ENCODE peak calls at places on chromosomes 16 and 17, in seven cellular contexts. One of them, this sample, is unnamed.

GRCh38 chr17:80101946-80102706 is 745 bp downstream of the GAA start:
- DNase-seq in IMR-90: peak; percentile 77
- DNase-seq in AG09319: no peak
- DNase-seq in transverse colon: no peak
- DNase-seq in CD8-positive, alpha-beta T cell: no peak
- DNase-seq in lower leg skin: peak; percentile 83
- DNase-seq in fibroblast of the aortic adventitia: peak; percentile 19
- DNase-seq in this sample: no peak

GRCh38 chr17:38747385-38748328 is 479 bp downstream of the PCGF2 start:
- DNase-seq in CD8-positive, alpha-beta T cell: no peak
- DNase-seq in fibroblast of the aortic adventitia: no peak
- DNase-seq in AG09319: no peak
- DNase-seq in lower leg skin: peak; percentile 89
- DNase-seq in transverse colon: peak; percentile 57
- DNase-seq in IMR-90: no peak
- DNase-seq in this sample: no peak

GRCh38 chr16:81429045-81429521 is 15.5 kb upstream of the CMIP start:
- DNase-seq in transverse colon: peak; percentile 53
- DNase-seq in AG09319: no peak
- DNase-seq in CD8-positive, alpha-beta T cell: peak; percentile 32
- DNase-seq in IMR-90: peak; percentile 47
- DNase-seq in fibroblast of the aortic adventitia: peak; percentile 53
- DNase-seq in lower leg skin: no peak
- DNase-seq in this sample: peak; percentile 77

GRCh38 chr17:46147167-46147749 is 46.0 kb downstream of the KANSL1 start:
- DNase-seq in IMR-90: no peak
- DNase-seq in fibroblast of the aortic adventitia: no peak
- DNase-seq in AG09319: no peak
- DNase-seq in lower leg skin: no peak
- DNase-seq in transverse colon: no peak
- DNase-seq in CD8-positive, alpha-beta T cell: no peak
- DNase-seq in this sample: no peak

GRCh38 chr17:36859701-36860100 is 77.6 kb upstream of the LHX1 start:
- DNase-seq in IMR-90: no peak
- DNase-seq in CD8-positive, alpha-beta T cell: no peak
- DNase-seq in AG09319: no peak
- DNase-seq in lower leg skin: no peak
- DNase-seq in fibroblast of the aortic adventitia: no peak
- DNase-seq in transverse colon: no peak
- DNase-seq in this sample: no peak

GRCh38 chr16:80081851-80082250 is 458.9 kb upstream of the DYNLRB2 start:
- DNase-seq in CD8-positive, alpha-beta T cell: no peak
- DNase-seq in fibroblast of the aortic adventitia: no peak
- DNase-seq in transverse colon: no peak
- DNase-seq in AG09319: no peak
- DNase-seq in lower leg skin: no peak
- DNase-seq in IMR-90: no peak
- DNase-seq in this sample: no peak

GRCh38 chr16:14325921-14326401 is 254.8 kb downstream of the MRTFB start:
- DNase-seq in IMR-90: no peak
- DNase-seq in CD8-positive, alpha-beta T cell: no peak
- DNase-seq in transverse colon: no peak
- DNase-seq in fibroblast of the aortic adventitia: peak; percentile 76
- DNase-seq in lower leg skin: no peak
- DNase-seq in AG09319: peak; percentile 62
- DNase-seq in this sample: no peak

GRCh38 chr17:76867578-76868175 is 527 bp upstream of the MGAT5B start:
- DNase-seq in IMR-90: peak; percentile 60
- DNase-seq in lower leg skin: no peak
- DNase-seq in transverse colon: no peak
- DNase-seq in CD8-positive, alpha-beta T cell: no peak
- DNase-seq in fibroblast of the aortic adventitia: peak; percentile 43
- DNase-seq in AG09319: no peak
- DNase-seq in this sample: no peak

GRCh38 chr17:70037498-70037897 is 37.5 kb upstream of the KCNJ16 start:
- DNase-seq in transverse colon: no peak
- DNase-seq in fibroblast of the aortic adventitia: no peak
- DNase-seq in AG09319: no peak
- DNase-seq in CD8-positive, alpha-beta T cell: no peak
- DNase-seq in IMR-90: no peak
- DNase-seq in lower leg skin: no peak
- DNase-seq in this sample: no peak

GRCh38 chr17:76714822-76715461 is 4.2 kb upstream of the MXRA7 start:
- DNase-seq in IMR-90: peak; percentile 59
- DNase-seq in fibroblast of the aortic adventitia: peak; percentile 76
- DNase-seq in CD8-positive, alpha-beta T cell: peak; percentile 88
- DNase-seq in lower leg skin: peak; percentile 94
- DNase-seq in transverse colon: peak; percentile 68
- DNase-seq in AG09319: no peak
- DNase-seq in this sample: peak; percentile 72

GRCh38 chr17:61551255-61551742 is 39.7 kb downstream of the NACA2 start:
- DNase-seq in fibroblast of the aortic adventitia: peak; percentile 72
- DNase-seq in AG09319: no peak
- DNase-seq in IMR-90: peak; percentile 67
- DNase-seq in lower leg skin: no peak
- DNase-seq in CD8-positive, alpha-beta T cell: no peak
- DNase-seq in transverse colon: no peak
- DNase-seq in this sample: no peak

GRCh38 chr17:41539071-41539492 is 11.0 kb upstream of the KRT19 start:
- DNase-seq in AG09319: no peak
- DNase-seq in CD8-positive, alpha-beta T cell: no peak
- DNase-seq in fibroblast of the aortic adventitia: no peak
- DNase-seq in lower leg skin: no peak
- DNase-seq in transverse colon: no peak
- DNase-seq in IMR-90: no peak
- DNase-seq in this sample: no peak

GRCh38 chr16:19861069-19861468 is 23.6 kb downstream of the GPRC5B start:
- DNase-seq in fibroblast of the aortic adventitia: no peak
- DNase-seq in IMR-90: no peak
- DNase-seq in CD8-positive, alpha-beta T cell: no peak
- DNase-seq in lower leg skin: no peak
- DNase-seq in AG09319: no peak
- DNase-seq in transverse colon: no peak
- DNase-seq in this sample: no peak

GRCh38 chr16:51510416-51510815 is 359.3 kb upstream of the SALL1 start:
- DNase-seq in fibroblast of the aortic adventitia: no peak
- DNase-seq in lower leg skin: no peak
- DNase-seq in CD8-positive, alpha-beta T cell: no peak
- DNase-seq in IMR-90: no peak
- DNase-seq in AG09319: no peak
- DNase-seq in transverse colon: no peak
- DNase-seq in this sample: no peak

GRCh38 chr16:51508813-51509212 is 357.7 kb upstream of the SALL1 start:
- DNase-seq in lower leg skin: no peak
- DNase-seq in AG09319: peak; percentile 29
- DNase-seq in fibroblast of the aortic adventitia: peak; percentile 87
- DNase-seq in IMR-90: peak; percentile 38
- DNase-seq in transverse colon: no peak
- DNase-seq in CD8-positive, alpha-beta T cell: no peak
- DNase-seq in this sample: no peak

GRCh38 chr16:51507286-51507685 is 356.2 kb upstream of the SALL1 start:
- DNase-seq in AG09319: no peak
- DNase-seq in transverse colon: no peak
- DNase-seq in CD8-positive, alpha-beta T cell: no peak
- DNase-seq in lower leg skin: no peak
- DNase-seq in fibroblast of the aortic adventitia: no peak
- DNase-seq in IMR-90: no peak
- DNase-seq in this sample: no peak

DNA sequence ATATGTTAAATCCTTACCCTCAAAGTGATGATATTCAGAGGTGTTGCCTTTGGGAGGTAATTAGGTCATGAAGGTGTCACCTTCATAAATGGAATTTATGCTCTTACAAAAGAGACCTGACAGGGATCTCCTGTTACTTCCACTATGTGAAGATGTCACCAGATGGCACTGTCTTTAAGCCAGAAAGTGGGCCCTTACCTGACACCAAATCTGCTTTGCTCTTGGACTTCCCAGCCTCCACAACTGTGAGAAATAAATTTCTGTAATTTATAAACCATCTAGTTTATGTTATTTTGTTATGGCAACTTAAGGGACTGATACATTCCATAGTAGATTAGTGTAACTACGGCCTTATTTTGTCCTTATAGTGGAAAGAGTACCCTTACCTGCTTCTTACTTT is 358.3 kb upstream of the SALL1 start:
- DNase-seq in lower leg skin: no peak
- DNase-seq in fibroblast of the aortic adventitia: no peak
- DNase-seq in CD8-positive, alpha-beta T cell: no peak
- DNase-seq in AG09319: no peak
- DNase-seq in IMR-90: no peak
- DNase-seq in transverse colon: no peak
- DNase-seq in this sample: no peak
- TF ChIP-seq CTCF in lower leg skin: no peak
- TF ChIP-seq CTCF in fibroblast of the aortic adventitia: no peak
- TF ChIP-seq CTCF in CD8-positive, alpha-beta T cell: no peak
- TF ChIP-seq CTCF in AG09319: no peak
- TF ChIP-seq CTCF in IMR-90: no peak
- TF ChIP-seq CTCF in transverse colon: no peak
- TF ChIP-seq CTCF in this sample: no peak

DNA sequence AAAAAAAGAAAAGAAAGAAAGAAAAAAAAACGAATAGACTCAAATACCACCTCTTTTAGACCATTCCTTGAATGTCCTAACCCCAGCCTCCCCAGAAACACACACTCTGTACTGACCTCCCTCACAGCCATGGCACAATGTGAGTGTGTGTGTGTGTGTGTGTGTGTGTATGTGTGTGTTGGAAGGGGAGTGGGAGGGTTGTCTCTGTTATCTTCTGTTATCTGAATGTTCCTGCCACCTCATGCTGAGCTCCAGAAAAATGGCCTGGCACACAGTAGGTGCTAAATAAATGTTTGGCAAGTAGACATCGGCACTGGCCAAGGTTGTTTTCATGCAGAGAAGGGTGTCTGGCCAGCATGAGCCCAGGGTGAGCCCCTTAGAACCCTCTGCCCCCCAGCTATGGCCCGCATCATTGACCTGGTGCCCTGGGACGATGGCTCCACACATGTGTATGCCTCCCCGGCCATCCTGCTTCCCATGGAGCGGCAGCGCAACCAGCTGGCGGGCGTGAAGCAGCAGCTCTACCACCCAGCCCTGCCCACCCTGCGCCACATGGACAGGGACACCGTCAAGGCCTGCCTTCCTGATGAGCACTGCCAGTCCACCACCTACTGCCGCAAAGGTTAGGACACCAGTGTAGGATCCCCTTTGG is 6.6 kb upstream of the CNGB1 start:
- DNase-seq in CD8-positive, alpha-beta T cell: no peak
- DNase-seq in lower leg skin: no peak
- DNase-seq in transverse colon: no peak
- DNase-seq in AG09319: no peak
- DNase-seq in IMR-90: no peak
- DNase-seq in fibroblast of the aortic adventitia: no peak
- DNase-seq in this sample: no peak
- TF ChIP-seq CTCF in CD8-positive, alpha-beta T cell: no peak
- TF ChIP-seq CTCF in lower leg skin: no peak
- TF ChIP-seq CTCF in transverse colon: no peak
- TF ChIP-seq CTCF in AG09319: no peak
- TF ChIP-seq CTCF in IMR-90: no peak
- TF ChIP-seq CTCF in fibroblast of the aortic adventitia: peak; percentile 4
- TF ChIP-seq CTCF in this sample: no peak

GRCh38 chr16:67561824-67562525 is 351 bp upstream of the CTCF start:
- DNase-seq in fibroblast of the aortic adventitia: peak; percentile 94
- DNase-seq in lower leg skin: peak; percentile 99
- DNase-seq in CD8-positive, alpha-beta T cell: peak; percentile 96
- DNase-seq in AG09319: peak; percentile 95
- DNase-seq in IMR-90: peak; percentile 95
- DNase-seq in transverse colon: peak; percentile 97
- DNase-seq in this sample: peak; percentile 96

GRCh38 chr16:67561501-67561823 is 864 bp upstream of the CTCF start:
- DNase-seq in transverse colon: no peak
- DNase-seq in AG09319: no peak
- DNase-seq in fibroblast of the aortic adventitia: no peak
- DNase-seq in IMR-90: no peak
- DNase-seq in CD8-positive, alpha-beta T cell: no peak
- DNase-seq in lower leg skin: no peak
- DNase-seq in this sample: no peak

GRCh38 chr16:67563708-67564468 is 1.6 kb downstream of the CTCF start:
- DNase-seq in AG09319: peak; percentile 66
- DNase-seq in fibroblast of the aortic adventitia: peak; percentile 79
- DNase-seq in transverse colon: peak; percentile 57
- DNase-seq in IMR-90: peak; percentile 88
- DNase-seq in CD8-positive, alpha-beta T cell: no peak
- DNase-seq in lower leg skin: peak; percentile 91
- DNase-seq in this sample: peak; percentile 46

GRCh38 chr16:67562918-67563707 is 787 bp downstream of the CTCF start:
- DNase-seq in CD8-positive, alpha-beta T cell: peak; percentile 69
- DNase-seq in lower leg skin: peak; percentile 92
- DNase-seq in AG09319: no peak
- DNase-seq in fibroblast of the aortic adventitia: peak; percentile 32
- DNase-seq in transverse colon: peak; percentile 62
- DNase-seq in IMR-90: peak; percentile 33
- DNase-seq in this sample: peak; percentile 65

DNA sequence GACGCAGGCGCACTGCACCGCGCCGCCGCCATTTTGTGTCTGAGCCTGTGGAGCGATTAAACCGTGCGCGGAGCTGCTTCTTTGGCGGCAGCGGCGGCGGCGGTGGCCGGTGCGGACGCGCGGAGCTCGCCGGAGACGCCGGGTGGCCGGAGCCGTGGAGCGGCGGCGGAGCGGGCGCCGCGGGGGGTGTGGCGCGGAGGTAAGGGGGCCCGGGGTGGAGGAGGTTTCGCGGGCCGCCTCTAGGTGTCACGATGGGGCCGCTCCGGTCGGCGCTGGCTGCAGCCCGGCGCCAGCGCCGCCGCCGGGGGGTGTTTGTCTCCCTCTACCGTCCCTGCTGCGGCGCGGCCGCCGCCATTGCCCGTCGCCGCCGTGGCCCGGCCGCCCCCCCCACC is at the start of gene CTCF:
- DNase-seq in fibroblast of the aortic adventitia: peak; percentile 75
- DNase-seq in AG09319: peak; percentile 68
- DNase-seq in lower leg skin: peak; percentile 96
- DNase-seq in IMR-90: peak; percentile 81
- DNase-seq in transverse colon: peak; percentile 88
- DNase-seq in CD8-positive, alpha-beta T cell: peak; percentile 84
- DNase-seq in this sample: peak; percentile 85
- TF ChIP-seq CTCF in fibroblast of the aortic adventitia: peak; percentile 48
- TF ChIP-seq CTCF in AG09319: peak; percentile 31
- TF ChIP-seq CTCF in lower leg skin: no peak
- TF ChIP-seq CTCF in IMR-90: peak; percentile 95
- TF ChIP-seq CTCF in transverse colon: peak; percentile 58
- TF ChIP-seq CTCF in CD8-positive, alpha-beta T cell: peak; percentile 45
- TF ChIP-seq CTCF in this sample: peak; percentile 52

DNA sequence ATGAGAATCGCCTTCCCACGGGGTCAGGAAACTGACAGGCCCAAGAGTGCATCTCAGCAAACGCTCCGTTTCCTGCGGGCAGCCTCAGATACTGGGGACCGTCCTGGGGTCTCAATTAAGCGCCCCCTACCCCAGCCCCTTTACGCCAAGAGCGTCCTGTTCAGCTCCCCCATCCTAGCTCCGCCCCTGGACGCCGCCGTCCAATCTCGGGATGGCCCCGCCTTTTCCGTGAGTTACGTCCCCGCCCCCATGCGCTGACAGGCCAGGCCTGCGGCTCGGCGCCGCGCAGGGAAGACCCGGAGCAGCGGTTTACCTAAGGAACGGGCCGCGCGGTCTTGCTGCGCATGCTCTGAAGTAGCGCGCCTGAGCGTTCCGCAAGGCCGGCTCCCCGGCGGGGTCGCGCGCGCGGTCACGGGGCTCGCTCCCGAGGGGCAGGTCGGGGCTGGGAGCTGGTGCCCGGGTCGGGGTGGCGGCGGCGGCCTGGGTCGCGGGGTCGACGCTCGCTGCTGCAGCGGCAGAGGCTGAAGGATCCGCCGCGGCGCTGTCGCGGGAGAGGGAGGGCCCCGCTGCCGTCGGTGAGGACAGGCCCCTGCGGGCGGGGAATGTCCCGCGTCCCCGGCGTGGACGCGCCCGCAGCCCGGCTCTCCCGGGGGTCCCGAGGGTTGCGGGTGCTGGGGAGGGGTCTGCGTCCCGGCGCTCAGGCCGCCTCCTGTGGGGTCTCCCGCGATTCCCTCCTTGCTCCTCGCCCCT is at the start of gene FLYWCH1:
- DNase-seq in transverse colon: peak; percentile 99
- DNase-seq in lower leg skin: peak; percentile 100
- DNase-seq in CD8-positive, alpha-beta T cell: peak; percentile 99
- DNase-seq in fibroblast of the aortic adventitia: peak; percentile 97
- DNase-seq in IMR-90: peak; percentile 98
- DNase-seq in AG09319: peak; percentile 96
- DNase-seq in this sample: peak; percentile 99
- TF ChIP-seq CTCF in transverse colon: no peak
- TF ChIP-seq CTCF in lower leg skin: no peak
- TF ChIP-seq CTCF in CD8-positive, alpha-beta T cell: no peak
- TF ChIP-seq CTCF in fibroblast of the aortic adventitia: no peak
- TF ChIP-seq CTCF in IMR-90: no peak
- TF ChIP-seq CTCF in AG09319: no peak
- TF ChIP-seq CTCF in this sample: peak; percentile 11